ENCODE peak calls at places on chromosome 1, in five cellular contexts. A, B, M, X and O are unnamed samples. For H3K27me3, the result is how much of the 10 kb centered on the place peaks cover.

GRCh38 chr1:218165687-218166088 is 119.4 kb upstream of the RRP15 start:
- DNase-seq in A (no peak), B (no peak), M (no peak), X (no peak), O (no peak)

GRCh38 chr1:6614019-6614952 is 755 bp downstream of the PHF13 start:
- DNase-seq in A (no peak), B (peak), M (peak), X (peak), O (no peak)

GRCh38 chr1:61993331-61993961 is 201.2 kb upstream of the L1TD1 start:
- DNase-seq in A (peak), B (no peak), M (no peak), X (no peak), O (peak)

GRCh38 chr1:180563013-180563827 is 4.5 kb downstream of the OVAAL start:
- DNase-seq in A (peak), B (no peak), M (no peak), X (no peak), O (peak)

GRCh38 chr1:156705321-156705917 is at the start of gene CRABP2:
- DNase-seq in A (no peak), B (peak), M (no peak), X (peak), O (no peak)

GRCh38 chr1:44803312-44804095 is 3.3 kb downstream of the PLK3 start:
- DNase-seq in A (no peak), B (peak), M (peak), X (no peak), O (no peak)

GRCh38 chr1:55702064-55702463 is 486.9 kb upstream of the USP24 start:
- DNase-seq in A (peak), B (no peak), M (no peak), X (peak), O (peak)

GRCh38 chr1:232149302-232150201 is 480.4 kb downstream of the SIPA1L2 start:
- DNase-seq in A (peak), B (no peak), M (no peak), X (no peak), O (peak)

GRCh38 chr1:43432907-43433306 is 20.8 kb downstream of the HYI start:
- DNase-seq in A (no peak), B (no peak), M (no peak), X (no peak), O (no peak)

GRCh38 chr1:115647000-115647399 is 5.2 kb downstream of the VANGL1 start:
- DNase-seq in A (peak), B (no peak), M (no peak), X (no peak), O (no peak)

GRCh38 chr1:41752514-41753170 is 166.1 kb downstream of the HIVEP3 start:
- DNase-seq in A (no peak), B (no peak), M (no peak), X (no peak), O (peak)

GRCh38 chr1:22521692-22522091 is 41.6 kb upstream of the EPHA8 start:
- DNase-seq in A (no peak), B (no peak), M (no peak), X (no peak), O (no peak)

GRCh38 chr1:2141025-2141424 is 53.5 kb downstream of the FAAP20 start:
- DNase-seq in A (no peak), B (peak), M (peak), X (no peak), O (no peak)

GRCh38 chr1:72635719-72636118 is 353.4 kb upstream of the NEGR1 start:
- DNase-seq in A (peak), B (no peak), M (no peak), X (no peak), O (no peak)

DNA sequence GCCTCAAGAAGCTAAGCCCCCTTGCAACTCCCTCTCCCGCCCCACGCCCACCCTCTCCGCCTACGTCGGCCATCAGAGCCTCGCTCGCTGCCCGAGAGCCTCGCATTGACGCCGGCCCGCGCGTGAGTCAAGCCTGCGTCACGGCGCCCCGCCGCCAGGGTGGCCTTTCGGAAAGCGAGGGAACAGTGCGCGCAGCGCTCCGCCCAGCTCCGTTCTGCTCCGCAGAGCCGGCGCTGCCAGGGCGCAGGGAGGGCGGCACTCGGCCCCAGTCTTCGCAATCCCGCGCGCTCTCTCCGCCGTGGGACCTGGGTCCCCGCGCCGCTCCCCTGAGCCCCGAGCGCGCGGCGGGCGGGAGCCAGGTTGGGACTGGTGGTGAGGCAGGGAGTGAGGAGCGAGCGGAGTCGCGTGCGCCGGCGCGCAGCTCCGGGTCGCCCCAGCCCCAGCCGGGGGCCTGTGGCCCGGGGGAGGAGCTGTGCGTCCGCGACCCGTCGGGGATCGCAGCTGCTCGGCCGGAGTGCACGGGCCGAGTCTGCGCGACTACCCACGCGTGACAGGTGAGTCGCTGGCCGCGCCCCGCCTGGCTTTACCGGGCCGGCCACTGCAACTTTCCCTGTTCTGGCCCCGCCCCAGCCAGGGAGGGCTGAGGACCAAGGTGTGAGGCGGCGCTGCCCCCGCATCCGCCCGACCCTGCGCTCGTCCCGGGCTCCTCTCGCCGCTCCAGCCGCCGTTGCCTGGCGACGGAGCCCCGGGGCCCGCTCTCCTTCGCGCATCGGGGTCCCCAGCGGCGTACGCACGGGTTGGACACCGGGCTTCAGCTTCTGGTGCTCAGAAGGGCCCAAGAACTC is at the start of gene SLC6A17:
- DNase-seq in A (peak), B (no peak), M (no peak), X (peak), O (peak)
- H3K27me3 ChIP-seq in A (under half), B (half or more), M (half or more), X (under half), O (under half)

DNA sequence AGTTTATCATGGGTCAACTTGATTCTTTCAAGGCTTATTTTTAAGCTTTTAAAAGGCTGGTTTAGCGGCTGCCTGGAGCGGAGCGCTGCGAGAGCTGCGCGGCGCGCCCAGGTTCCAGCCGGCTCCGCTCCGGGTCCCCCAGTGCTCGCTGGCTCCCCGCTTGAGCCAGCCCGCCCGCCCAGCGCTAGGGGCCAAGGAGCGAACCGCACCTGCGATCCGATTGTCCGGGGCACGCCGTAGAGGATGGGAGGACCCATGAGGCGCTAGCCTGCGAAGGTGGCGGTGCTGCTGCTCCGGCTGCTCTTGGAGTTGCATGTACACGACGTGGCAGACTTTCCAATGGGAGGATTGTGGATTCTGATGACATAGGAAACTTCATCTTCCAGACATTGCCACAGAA is 9.9 kb upstream of the CFHR4 start:
- DNase-seq in A (no peak), B (no peak), M (no peak), X (no peak), O (peak)
- TF ChIP-seq CTCF in A (peak), B (no peak), M (no peak), X (no peak), O (no peak)

GRCh38 chr1:117802546-117803257 is 126.7 kb downstream of the GDAP2 start:
- DNase-seq in A (no peak), B (no peak), M (no peak), X (no peak), O (no peak)

DNA sequence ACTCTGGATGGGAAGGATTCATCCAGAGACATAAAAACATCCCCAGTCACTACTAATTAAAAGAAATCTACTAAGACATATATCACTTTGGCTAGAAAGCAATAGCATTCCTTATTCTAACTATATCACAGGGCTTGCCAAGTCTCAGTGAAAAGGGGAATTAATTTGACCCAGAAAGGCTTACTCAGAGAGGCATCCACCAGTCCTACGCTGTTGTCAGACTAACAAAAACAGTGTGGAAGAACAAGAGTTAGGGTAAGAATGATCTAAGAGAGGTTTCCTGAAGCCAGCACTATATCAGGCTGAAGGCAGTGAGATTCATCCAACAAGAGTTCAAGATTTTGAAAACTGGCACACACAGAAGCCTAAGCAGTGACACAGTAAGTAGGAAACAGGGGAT is 126.1 kb downstream of the GDAP2 start:
- DNase-seq in A (no peak), B (no peak), M (no peak), X (no peak), O (no peak)
- H3K27me3 ChIP-seq in A (under half), B (under half), M (under half), X (under half), O (under half)

DNA sequence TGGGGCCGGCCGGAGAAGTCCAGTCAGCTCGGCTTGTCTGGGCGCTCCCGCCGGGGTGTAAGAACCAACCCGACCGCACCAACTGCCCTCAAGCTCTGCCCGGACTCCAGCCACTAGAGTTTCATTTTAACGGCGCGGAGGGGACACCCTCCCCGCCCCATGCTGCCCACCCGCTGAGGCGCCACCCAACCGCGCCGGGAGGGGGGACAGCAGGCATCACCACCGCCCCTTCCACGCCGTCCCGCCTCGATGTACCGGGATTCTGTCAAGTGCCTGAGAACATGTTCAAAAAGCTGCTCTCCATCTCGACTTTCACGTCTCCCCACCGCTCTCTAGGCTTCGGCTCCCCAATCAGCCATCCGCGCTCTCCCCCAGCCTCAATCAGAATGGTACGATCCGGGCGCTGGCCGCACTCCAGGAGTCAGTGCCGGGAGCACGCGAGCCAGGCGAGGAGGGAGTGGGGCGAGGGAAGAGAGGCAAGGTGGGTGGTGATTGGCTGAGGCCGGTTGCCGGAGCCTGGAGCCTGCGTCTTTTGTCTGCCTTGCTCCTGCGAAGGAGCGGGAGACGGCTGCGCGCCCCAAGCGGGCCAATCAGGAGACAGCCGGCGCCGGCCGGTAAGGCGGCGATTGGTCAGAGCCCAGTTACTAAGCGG is at the start of gene PIK3R3:
- DNase-seq in A (peak), B (peak), M (peak), X (peak), O (peak)
- TF ChIP-seq CTCF in A (no peak), B (no peak), M (peak), X (peak), O (no peak)

GRCh38 chr1:24216254-24216653 is 29.2 kb upstream of the IFNLR1 start:
- DNase-seq in A (no peak), B (peak), M (no peak), X (peak), O (no peak)
- H3K27me3 ChIP-seq in A (under half), B (under half), M (half or more), X (under half), O (under half)

DNA sequence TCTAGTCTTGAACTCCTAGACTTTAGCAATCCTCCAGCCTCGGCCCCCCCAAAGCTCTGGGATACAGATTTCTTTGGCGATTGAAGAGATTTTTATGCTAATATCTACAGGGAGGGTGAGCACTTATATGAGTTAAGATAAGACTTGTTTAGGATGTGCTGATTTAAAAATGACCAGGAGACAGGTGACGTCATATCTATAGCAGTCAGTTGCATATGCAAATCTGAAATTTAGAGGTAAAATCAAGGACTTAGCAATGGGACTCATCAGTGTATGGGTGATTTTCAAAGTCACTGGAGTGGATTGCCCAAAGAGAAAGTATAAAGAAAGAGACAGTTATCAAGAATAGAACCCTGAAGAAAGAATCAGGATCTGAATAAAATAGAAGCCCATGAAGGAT is 394.5 kb downstream of the ADGRL2 start:
- DNase-seq in A (no peak), B (no peak), M (no peak), X (no peak), O (no peak)
- TF ChIP-seq CTCF in A (no peak), B (no peak), M (no peak), X (no peak), O (no peak)

DNA sequence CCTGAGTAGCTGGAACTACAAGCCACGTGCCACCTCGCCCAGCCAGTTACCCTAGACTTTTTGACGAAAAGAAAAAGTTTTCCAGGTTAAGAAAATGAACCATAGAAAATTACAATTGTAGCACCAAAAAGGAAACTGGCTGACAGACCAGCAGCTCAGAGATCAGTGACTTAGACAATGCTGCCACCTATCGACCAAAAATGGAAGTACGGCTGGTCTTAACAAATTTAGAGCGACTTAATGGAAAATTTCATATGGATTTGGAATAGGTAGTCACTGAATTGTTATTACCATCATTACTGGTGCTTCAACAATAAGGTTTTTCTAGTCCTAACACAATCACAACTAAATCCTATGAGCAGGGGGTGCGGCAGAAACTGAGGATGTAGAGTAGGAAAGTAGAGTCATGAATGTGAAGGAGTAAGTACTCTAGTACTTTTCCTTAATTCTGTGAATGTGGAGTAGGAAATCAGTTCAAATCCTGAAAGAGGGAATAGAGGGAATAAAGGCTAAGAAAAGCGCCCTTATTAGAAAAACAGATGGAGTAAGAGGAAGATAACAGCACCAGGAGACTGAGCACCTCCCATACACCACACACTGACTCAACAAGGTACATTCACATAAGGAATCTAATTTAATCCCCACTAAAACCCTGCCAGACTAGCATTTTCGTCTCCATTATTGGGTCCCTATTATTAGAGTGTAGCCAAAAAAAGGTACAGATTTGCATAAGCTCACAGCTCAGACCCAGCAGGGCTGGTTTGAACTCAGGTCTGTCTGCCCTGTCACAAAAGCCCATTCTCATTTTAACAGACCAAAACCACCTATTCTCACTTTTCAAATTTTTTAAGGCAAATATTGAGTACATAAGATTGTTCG is 37.9 kb upstream of the MGST3 start:
- DNase-seq in A (peak), B (no peak), M (peak), X (peak), O (peak)
- H3K27me3 ChIP-seq in A (under half), B (under half), M (under half), X (under half), O (under half)

DNA sequence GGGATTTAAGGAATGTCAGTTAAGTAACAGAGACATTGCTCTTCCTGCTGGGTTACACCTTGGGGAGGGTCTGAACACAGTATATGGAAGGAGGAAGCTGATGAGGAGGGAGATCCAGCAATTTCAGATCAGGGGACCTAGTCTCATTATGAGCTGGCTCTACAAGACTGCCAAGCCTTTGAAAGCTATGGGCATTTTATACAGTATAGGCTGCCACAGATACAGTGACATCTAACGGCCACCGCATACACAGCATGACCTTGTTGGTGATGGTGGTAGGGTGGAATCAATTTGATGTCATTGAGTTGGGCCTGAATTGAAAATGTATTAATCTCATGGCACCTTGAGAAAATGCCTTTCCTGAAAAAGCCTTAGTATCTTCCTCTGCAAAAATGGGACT is 22.6 kb upstream of the ZP4 start:
- DNase-seq in A (no peak), B (no peak), M (no peak), X (no peak), O (no peak)
- TF ChIP-seq CTCF in A (no peak), B (no peak), M (no peak), X (no peak), O (no peak)

DNA sequence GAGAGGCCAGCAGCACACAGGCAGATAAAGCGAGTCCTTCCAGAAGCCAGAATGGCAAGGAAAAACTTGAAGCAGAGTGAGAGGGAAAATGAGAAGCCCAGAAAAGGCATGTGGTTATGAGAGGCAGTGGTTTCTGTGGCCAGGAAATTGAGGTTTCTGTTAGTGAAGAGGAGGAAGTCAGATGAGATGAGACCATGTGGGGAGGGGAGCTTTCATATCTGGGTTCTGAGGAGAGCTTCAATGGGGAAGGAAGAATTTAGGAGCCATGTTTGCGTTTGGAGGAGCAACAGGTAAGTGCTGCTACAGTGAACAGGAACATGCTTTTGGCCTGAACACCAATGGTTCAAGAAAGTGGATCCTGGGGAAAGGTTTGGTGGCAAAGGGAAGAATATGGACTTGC is 6.1 kb upstream of the CD1A start:
- DNase-seq in A (no peak), B (no peak), M (no peak), X (no peak), O (no peak)
- H3K27me3 ChIP-seq in A (under half), B (under half), M (under half), X (under half), O (under half)

GRCh38 chr1:177137814-177138213 is 26.7 kb downstream of the ASTN1 start:
- DNase-seq in A (no peak), B (no peak), M (no peak), X (no peak), O (no peak)
- TF ChIP-seq CTCF in A (no peak), B (no peak), M (no peak), X (no peak), O (no peak)